ENCODE peak calls at places on chromosomes 1 and 21, in five cellular contexts. Z is heart right ventricle, K is testis, H is GM12878, E is OCI-LY7. D is an unnamed sample.

GRCh38 chr1:31244326-31244725 is 4.6 kb upstream of the NKAIN1 start:
- DNase-seq in Z (no peak), K (no peak), H (no peak), E (no peak), D (no peak)

GRCh38 chr1:88983791-88984552 is 8.5 kb downstream of the KYAT3 start:
- DNase-seq in Z (no peak), K (no peak), H (no peak), E (peak; percentile 54), D (no peak)

GRCh38 chr1:114386129-114387037 is 124.6 kb downstream of the TRIM33 start:
- DNase-seq in Z (no peak), K (no peak), H (no peak), E (no peak), D (no peak)

GRCh38 chr1:155038602-155039307 is 5.1 kb downstream of the DCST1 start:
- DNase-seq in Z (no peak), K (no peak), H (no peak), E (no peak), D (no peak)

GRCh38 chr21:43740497-43741156 is 21.7 kb downstream of the PDXK start:
- DNase-seq in Z (no peak), K (peak; percentile 90), H (no peak), E (no peak), D (peak; percentile 60)

GRCh38 chr1:65471901-65472332 is 51.4 kb downstream of the LEPR start:
- DNase-seq in Z (no peak), K (no peak), H (no peak), E (no peak), D (no peak)

GRCh38 chr1:34477632-34478141 is 277.2 kb upstream of the GJB5 start:
- DNase-seq in Z (no peak), K (no peak), H (no peak), E (no peak), D (no peak)

GRCh38 chr1:23810818-23811420 is 10.4 kb upstream of the GALE start:
- DNase-seq in Z (no peak), K (no peak), H (peak; percentile 59), E (peak; percentile 83), D (no peak)

GRCh38 chr1:23567996-23568607 is 8.8 kb upstream of the ID3 start:
- DNase-seq in Z (peak; percentile 57), K (no peak), H (no peak), E (no peak), D (no peak)

GRCh38 chr21:45525153-45525909 is 16.9 kb downstream of the SLC19A1 start:
- DNase-seq in Z (peak; percentile 83), K (peak; percentile 88), H (no peak), E (no peak), D (no peak)

GRCh38 chr1:221766210-221766609 is 24.3 kb upstream of the DUSP10 start:
- DNase-seq in Z (no peak), K (no peak), H (no peak), E (no peak), D (no peak)

GRCh38 chr1:114315601-114316000 is 161.9 kb upstream of the SYT6 start:
- DNase-seq in Z (no peak), K (no peak), H (no peak), E (no peak), D (no peak)

GRCh38 chr1:241808265-241808664 is 39.7 kb upstream of the EXO1 start:
- DNase-seq in Z (no peak), K (no peak), H (no peak), E (no peak), D (no peak)

GRCh38 chr1:62425041-62425440 is 11.8 kb upstream of the USP1 start:
- DNase-seq in Z (no peak), K (no peak), H (no peak), E (no peak), D (no peak)

GRCh38 chr1:31798433-31799195 is 17.2 kb downstream of the SPOCD1 start:
- DNase-seq in Z (no peak), K (no peak), H (no peak), E (no peak), D (no peak)

GRCh38 chr1:154739654-154740053 is 130.4 kb downstream of the KCNN3 start:
- DNase-seq in Z (no peak), K (no peak), H (no peak), E (no peak), D (no peak)

GRCh38 chr1:88678405-88678804 is 5.7 kb upstream of the PKN2 start:
- DNase-seq in Z (no peak), K (no peak), H (no peak), E (no peak), D (no peak)

GRCh38 chr1:17502326-17502778 is 37.1 kb upstream of the ARHGEF10L start:
- DNase-seq in Z (peak; percentile 89), K (peak; percentile 89), H (peak; percentile 4), E (peak; percentile 75), D (peak; percentile 85)

GRCh38 chr1:116735246-116735645 is 19.0 kb upstream of the CD2 start:
- DNase-seq in Z (no peak), K (no peak), H (no peak), E (no peak), D (no peak)

GRCh38 chr1:118151312-118151937 is 33.6 kb downstream of the SPAG17 start:
- DNase-seq in Z (no peak), K (peak; percentile 71), H (peak; percentile 8), E (peak; percentile 48), D (peak; percentile 22)

GRCh38 chr1:156200062-156200461 is 6.2 kb downstream of the SLC25A44 start:
- DNase-seq in Z (no peak), K (no peak), H (no peak), E (no peak), D (no peak)

GRCh38 chr1:65230741-65231439 is 78.5 kb upstream of the DNAJC6 start:
- DNase-seq in Z (no peak), K (no peak), H (no peak), E (no peak), D (no peak)

GRCh38 chr1:231527586-231528174 is 789 bp upstream of the TSNAX start:
- DNase-seq in Z (no peak), K (no peak), H (no peak), E (no peak), D (no peak)

GRCh38 chr1:234393190-234393589 is 19.9 kb downstream of the COA6 start:
- DNase-seq in Z (no peak), K (no peak), H (no peak), E (no peak), D (no peak)

GRCh38 chr1:211825990-211826389 is 4.6 kb downstream of the LPGAT1 start:
- DNase-seq in Z (no peak), K (no peak), H (no peak), E (no peak), D (no peak)

GRCh38 chr1:22935450-22935849 is 37.2 kb downstream of the LACTBL1 start:
- DNase-seq in Z (no peak), K (no peak), H (no peak), E (no peak), D (no peak)

GRCh38 chr21:15659768-15660423 is 69.9 kb upstream of the USP25 start:
- DNase-seq in Z (no peak), K (no peak), H (no peak), E (no peak), D (peak; percentile 17)

DNA sequence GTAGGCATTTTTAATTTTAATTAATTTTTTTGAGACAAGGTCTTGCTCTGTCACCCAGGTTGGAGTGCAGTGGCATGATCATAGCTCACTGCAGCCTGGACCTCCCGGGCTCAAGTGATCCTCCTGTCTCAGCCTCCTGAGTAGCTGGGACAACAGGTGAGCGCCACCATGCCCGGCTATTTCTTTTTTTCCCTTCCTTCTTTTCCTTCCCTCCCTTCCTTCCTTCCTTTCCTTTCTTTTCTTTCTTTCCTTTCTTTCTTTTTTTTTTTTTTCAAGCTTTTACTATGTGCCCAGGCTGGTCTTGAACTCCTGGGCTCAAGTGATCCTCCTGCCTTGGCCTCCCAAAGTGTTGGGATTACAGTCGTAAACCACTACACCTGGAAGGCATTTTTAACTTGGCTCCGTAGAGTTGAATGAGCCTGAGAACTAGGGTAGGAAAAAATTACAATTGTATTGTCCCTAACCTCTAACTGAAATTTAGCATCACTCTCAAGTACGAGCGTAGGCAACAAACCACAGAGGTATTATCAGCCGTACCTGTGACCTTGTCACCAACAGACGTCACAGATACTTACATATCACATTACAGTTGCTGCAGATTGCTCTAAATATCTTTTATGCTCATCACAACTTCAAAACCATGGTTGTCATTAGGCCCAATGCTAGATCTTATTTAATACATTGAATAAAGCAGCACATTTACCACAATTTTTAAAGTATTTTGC is 8.0 kb downstream of the RUNX3 start:
- DNase-seq in Z (no peak), K (no peak), H (no peak), E (no peak), D (no peak)
- H3K4me1 ChIP-seq in Z (peaks cover 4% of the 10 kb centered on the region), K (no peaks in the 10 kb centered on the region), H (peaks cover 90% of the 10 kb centered on the region), E (peaks cover 42% of the 10 kb centered on the region), D (no peaks in the 10 kb centered on the region)

GRCh38 chr21:33024278-33025103 is 1.2 kb upstream of the OLIG2 start:
- DNase-seq in Z (no peak), K (no peak), H (no peak), E (no peak), D (no peak)
- H3K9me3 ChIP-seq in Z (no peaks in the 10 kb centered on the region), K (no peaks in the 10 kb centered on the region), H (no peaks in the 10 kb centered on the region), E (no peaks in the 10 kb centered on the region), D (no peaks in the 10 kb centered on the region)

DNA sequence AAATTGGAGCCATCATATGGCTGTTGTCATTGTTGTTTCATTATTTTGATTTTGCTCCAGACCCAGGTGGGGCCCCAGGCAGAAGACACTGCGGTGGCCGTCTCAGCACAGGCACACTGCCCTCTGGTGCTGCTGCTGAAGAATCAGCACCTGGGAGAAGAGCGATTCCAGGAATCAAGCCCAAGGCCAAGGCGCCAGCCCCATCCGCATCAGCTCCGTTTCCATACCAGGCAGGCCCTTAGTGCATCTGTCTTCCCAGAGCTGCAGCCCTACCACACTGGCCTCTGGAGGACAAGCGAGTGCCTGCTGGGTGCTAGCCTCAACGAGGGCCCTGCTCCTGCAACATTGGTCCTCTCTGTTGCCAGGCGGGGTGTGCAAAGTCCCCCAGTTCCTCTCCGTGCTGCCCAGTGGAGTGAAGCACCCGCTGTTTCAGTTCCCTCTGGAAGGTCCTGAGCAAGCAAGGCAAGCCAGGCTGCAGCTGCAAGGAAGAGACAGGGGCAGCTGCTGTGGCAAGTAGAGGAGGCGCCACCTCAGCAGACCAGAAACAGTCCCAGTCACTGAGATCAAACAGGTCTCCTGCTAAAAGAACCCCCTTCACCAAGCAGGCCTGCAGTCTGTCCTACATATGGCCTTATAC is 5.2 kb downstream of the GRIK3 start:
- DNase-seq in Z (no peak), K (peak; percentile 41), H (peak; percentile 20), E (peak; percentile 95), D (no peak)
- H3K27ac ChIP-seq in Z (no peak overlapping the region), K (no peak overlapping the region), H (no peak overlapping the region), E (peak overlapping the region; percentile 95), D (no peak overlapping the region)

DNA sequence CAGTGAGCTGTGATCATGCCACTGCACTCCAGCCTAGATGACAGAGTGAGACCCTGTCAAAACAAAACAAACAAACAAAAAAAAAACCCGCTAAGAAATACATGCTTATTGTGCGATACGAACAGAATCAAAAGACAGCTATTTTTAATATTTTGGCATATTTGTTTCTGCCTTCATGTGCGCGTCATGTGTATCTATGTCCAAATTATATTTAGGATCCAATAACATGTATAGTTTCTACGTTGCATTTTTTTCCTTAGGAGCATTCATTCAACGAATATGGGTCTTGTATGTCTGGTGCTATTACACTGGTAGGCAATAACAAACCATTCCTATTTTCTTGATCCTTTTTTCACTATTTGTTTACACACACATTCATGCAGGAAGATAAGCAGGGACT is 1.8 kb downstream of the CD46 start:
- DNase-seq in Z (no peak), K (no peak), H (no peak), E (no peak), D (no peak)
- H3K4me1 ChIP-seq in Z (peaks cover 39% of the 10 kb centered on the region), K (peaks cover 34% of the 10 kb centered on the region), H (peaks cover 11% of the 10 kb centered on the region), E (peaks cover 57% of the 10 kb centered on the region), D (no peaks in the 10 kb centered on the region)

D was measured in uterus.